ENCODE peak calls at places on chromosome 4, in ten cellular contexts. One of them, this sample, is unnamed.

GRCh38 chr4:154490589-154491340 is 834 bp downstream of the DCHS2 start:
- DNase-seq in tibial nerve: no peak
- DNase-seq in body of pancreas: no peak
- DNase-seq in heart left ventricle: no peak
- DNase-seq in breast epithelium: no peak
- DNase-seq in HCT116: no peak
- DNase-seq in stomach: no peak
- DNase-seq in A549: peak
- DNase-seq in ovary: peak
- DNase-seq in IMR-90: no peak
- DNase-seq in this sample: peak

GRCh38 chr4:5033266-5033945 is 14.1 kb upstream of the CYTL1 start:
- DNase-seq in IMR-90: no peak
- DNase-seq in breast epithelium: no peak
- DNase-seq in body of pancreas: no peak
- DNase-seq in ovary: no peak
- DNase-seq in HCT116: no peak
- DNase-seq in A549: no peak
- DNase-seq in heart left ventricle: peak
- DNase-seq in stomach: no peak
- DNase-seq in tibial nerve: no peak
- DNase-seq in this sample: no peak

GRCh38 chr4:154559931-154560801 is 2.6 kb upstream of the FGB start:
- DNase-seq in body of pancreas: no peak
- DNase-seq in ovary: no peak
- DNase-seq in tibial nerve: no peak
- DNase-seq in A549: no peak
- DNase-seq in breast epithelium: no peak
- DNase-seq in heart left ventricle: no peak
- DNase-seq in IMR-90: no peak
- DNase-seq in HCT116: no peak
- DNase-seq in stomach: no peak
- DNase-seq in this sample: no peak

GRCh38 chr4:168451744-168452394 is 28.4 kb downstream of the DDX60L start:
- DNase-seq in heart left ventricle: no peak
- DNase-seq in breast epithelium: no peak
- DNase-seq in IMR-90: peak
- DNase-seq in stomach: no peak
- DNase-seq in ovary: no peak
- DNase-seq in A549: no peak
- DNase-seq in body of pancreas: no peak
- DNase-seq in tibial nerve: no peak
- DNase-seq in HCT116: peak
- DNase-seq in this sample: no peak

GRCh38 chr4:183264614-183265013 is 55.5 kb downstream of the CLDN22 start:
- DNase-seq in body of pancreas: no peak
- DNase-seq in HCT116: no peak
- DNase-seq in ovary: no peak
- DNase-seq in IMR-90: peak
- DNase-seq in tibial nerve: no peak
- DNase-seq in A549: no peak
- DNase-seq in breast epithelium: no peak
- DNase-seq in stomach: no peak
- DNase-seq in heart left ventricle: no peak
- DNase-seq in this sample: no peak

GRCh38 chr4:124095596-124095995 is 616.9 kb downstream of the ANKRD50 start:
- DNase-seq in A549: no peak
- DNase-seq in body of pancreas: no peak
- DNase-seq in breast epithelium: no peak
- DNase-seq in HCT116: no peak
- DNase-seq in IMR-90: peak
- DNase-seq in stomach: no peak
- DNase-seq in ovary: no peak
- DNase-seq in tibial nerve: no peak
- DNase-seq in heart left ventricle: no peak
- DNase-seq in this sample: no peak

GRCh38 chr4:6556263-6556662 is 18.7 kb upstream of the MAN2B2 start:
- DNase-seq in breast epithelium: no peak
- DNase-seq in ovary: no peak
- DNase-seq in A549: no peak
- DNase-seq in stomach: no peak
- DNase-seq in heart left ventricle: no peak
- DNase-seq in tibial nerve: no peak
- DNase-seq in IMR-90: no peak
- DNase-seq in body of pancreas: no peak
- DNase-seq in HCT116: no peak
- DNase-seq in this sample: no peak

GRCh38 chr4:98909646-98910045 is 19.3 kb downstream of the EIF4E start:
- DNase-seq in tibial nerve: no peak
- DNase-seq in ovary: no peak
- DNase-seq in A549: no peak
- DNase-seq in body of pancreas: no peak
- DNase-seq in stomach: no peak
- DNase-seq in IMR-90: no peak
- DNase-seq in HCT116: no peak
- DNase-seq in breast epithelium: no peak
- DNase-seq in heart left ventricle: no peak
- DNase-seq in this sample: no peak

GRCh38 chr4:152545088-152545487 is 9.2 kb upstream of the FBXW7 start:
- DNase-seq in tibial nerve: no peak
- DNase-seq in heart left ventricle: no peak
- DNase-seq in IMR-90: no peak
- DNase-seq in A549: no peak
- DNase-seq in breast epithelium: no peak
- DNase-seq in HCT116: no peak
- DNase-seq in ovary: no peak
- DNase-seq in stomach: no peak
- DNase-seq in body of pancreas: no peak
- DNase-seq in this sample: no peak

GRCh38 chr4:152537881-152538280 is 2.0 kb upstream of the FBXW7 start:
- DNase-seq in body of pancreas: no peak
- DNase-seq in tibial nerve: no peak
- DNase-seq in breast epithelium: no peak
- DNase-seq in IMR-90: no peak
- DNase-seq in heart left ventricle: no peak
- DNase-seq in A549: no peak
- DNase-seq in HCT116: no peak
- DNase-seq in ovary: no peak
- DNase-seq in stomach: no peak
- DNase-seq in this sample: no peak

GRCh38 chr4:152540293-152540674 is 4.4 kb upstream of the FBXW7 start:
- DNase-seq in ovary: no peak
- DNase-seq in breast epithelium: no peak
- DNase-seq in tibial nerve: no peak
- DNase-seq in IMR-90: no peak
- DNase-seq in heart left ventricle: no peak
- DNase-seq in A549: no peak
- DNase-seq in HCT116: no peak
- DNase-seq in stomach: no peak
- DNase-seq in body of pancreas: no peak
- DNase-seq in this sample: no peak

GRCh38 chr4:152539556-152540292 is 3.8 kb upstream of the FBXW7 start:
- DNase-seq in stomach: no peak
- DNase-seq in A549: no peak
- DNase-seq in HCT116: no peak
- DNase-seq in body of pancreas: no peak
- DNase-seq in heart left ventricle: no peak
- DNase-seq in IMR-90: no peak
- DNase-seq in breast epithelium: no peak
- DNase-seq in ovary: no peak
- DNase-seq in tibial nerve: no peak
- DNase-seq in this sample: no peak

DNA sequence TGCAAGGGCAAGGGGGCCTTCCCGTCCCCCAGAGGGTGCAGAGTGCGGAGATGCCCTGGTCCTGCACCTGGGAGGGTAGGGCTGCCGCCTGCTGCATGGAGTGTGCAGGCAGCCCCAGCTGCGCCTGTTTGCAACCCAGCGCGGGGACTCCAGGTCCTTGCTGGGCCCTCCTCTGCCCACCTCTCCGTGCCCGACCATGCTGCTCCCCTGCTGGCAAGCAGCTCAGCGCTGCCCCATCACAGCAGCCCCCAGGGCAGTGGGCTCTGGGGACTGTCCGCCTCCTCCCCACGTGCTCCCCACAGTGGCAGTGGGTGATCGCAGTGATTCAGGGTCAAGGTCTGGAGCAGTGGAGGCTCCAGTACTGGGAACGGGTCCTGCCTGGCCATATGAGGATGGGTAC is 5.0 kb upstream of the FBXW7 start:
- DNase-seq in IMR-90: no peak
- DNase-seq in tibial nerve: no peak
- DNase-seq in breast epithelium: no peak
- DNase-seq in ovary: no peak
- DNase-seq in stomach: no peak
- DNase-seq in body of pancreas: no peak
- DNase-seq in HCT116: no peak
- DNase-seq in A549: no peak
- DNase-seq in heart left ventricle: no peak
- DNase-seq in this sample: no peak
- TF ChIP-seq POLR2A in IMR-90: no peak
- TF ChIP-seq POLR2A in tibial nerve: no peak
- TF ChIP-seq POLR2A in breast epithelium: no peak
- TF ChIP-seq POLR2A in ovary: no peak
- TF ChIP-seq POLR2A in stomach: no peak
- TF ChIP-seq POLR2A in body of pancreas: no peak
- TF ChIP-seq POLR2A in HCT116: no peak
- TF ChIP-seq POLR2A in A549: no peak
- TF ChIP-seq POLR2A in heart left ventricle: no peak
- TF ChIP-seq POLR2A in this sample: no peak

GRCh38 chr4:17234678-17235077 is 277.2 kb downstream of the QDPR start:
- DNase-seq in stomach: no peak
- DNase-seq in tibial nerve: no peak
- DNase-seq in breast epithelium: no peak
- DNase-seq in HCT116: no peak
- DNase-seq in A549: no peak
- DNase-seq in IMR-90: no peak
- DNase-seq in ovary: no peak
- DNase-seq in heart left ventricle: no peak
- DNase-seq in body of pancreas: no peak
- DNase-seq in this sample: no peak

GRCh38 chr4:17241835-17242234 is 270.1 kb downstream of the QDPR start:
- DNase-seq in ovary: no peak
- DNase-seq in breast epithelium: no peak
- DNase-seq in IMR-90: no peak
- DNase-seq in HCT116: no peak
- DNase-seq in body of pancreas: no peak
- DNase-seq in stomach: no peak
- DNase-seq in heart left ventricle: no peak
- DNase-seq in tibial nerve: no peak
- DNase-seq in A549: no peak
- DNase-seq in this sample: no peak

GRCh38 chr4:17236686-17237085 is 275.2 kb downstream of the QDPR start:
- DNase-seq in stomach: no peak
- DNase-seq in IMR-90: peak
- DNase-seq in heart left ventricle: no peak
- DNase-seq in ovary: no peak
- DNase-seq in breast epithelium: no peak
- DNase-seq in tibial nerve: no peak
- DNase-seq in body of pancreas: no peak
- DNase-seq in HCT116: no peak
- DNase-seq in A549: no peak
- DNase-seq in this sample: no peak

GRCh38 chr4:17232575-17233253 is 279.2 kb downstream of the QDPR start:
- DNase-seq in breast epithelium: no peak
- DNase-seq in body of pancreas: peak
- DNase-seq in A549: no peak
- DNase-seq in tibial nerve: peak
- DNase-seq in ovary: no peak
- DNase-seq in stomach: peak
- DNase-seq in IMR-90: peak
- DNase-seq in heart left ventricle: peak
- DNase-seq in HCT116: peak
- DNase-seq in this sample: no peak

GRCh38 chr4:17238633-17239032 is 273.3 kb downstream of the QDPR start:
- DNase-seq in A549: no peak
- DNase-seq in ovary: no peak
- DNase-seq in body of pancreas: no peak
- DNase-seq in stomach: no peak
- DNase-seq in heart left ventricle: no peak
- DNase-seq in tibial nerve: no peak
- DNase-seq in breast epithelium: no peak
- DNase-seq in HCT116: no peak
- DNase-seq in IMR-90: no peak
- DNase-seq in this sample: no peak
- H3K27ac ChIP-seq in A549: no peak
- H3K27ac ChIP-seq in ovary: no peak
- H3K27ac ChIP-seq in body of pancreas: no peak
- H3K27ac ChIP-seq in stomach: no peak
- H3K27ac ChIP-seq in heart left ventricle: no peak
- H3K27ac ChIP-seq in tibial nerve: no peak
- H3K27ac ChIP-seq in breast epithelium: no peak
- H3K27ac ChIP-seq in HCT116: no peak
- H3K27ac ChIP-seq in IMR-90: no peak
- H3K27ac ChIP-seq in this sample: no peak

GRCh38 chr4:38132140-38132673 is 172.0 kb downstream of the PTTG2 start:
- DNase-seq in IMR-90: peak
- DNase-seq in stomach: no peak
- DNase-seq in tibial nerve: peak
- DNase-seq in ovary: peak
- DNase-seq in heart left ventricle: peak
- DNase-seq in breast epithelium: peak
- DNase-seq in A549: no peak
- DNase-seq in body of pancreas: peak
- DNase-seq in HCT116: no peak
- DNase-seq in this sample: no peak
- TF ChIP-seq POLR2A in IMR-90: peak
- TF ChIP-seq POLR2A in stomach: no peak
- TF ChIP-seq POLR2A in tibial nerve: peak
- TF ChIP-seq POLR2A in ovary: no peak
- TF ChIP-seq POLR2A in heart left ventricle: no peak
- TF ChIP-seq POLR2A in breast epithelium: no peak
- TF ChIP-seq POLR2A in A549: no peak
- TF ChIP-seq POLR2A in body of pancreas: no peak
- TF ChIP-seq POLR2A in HCT116: no peak
- TF ChIP-seq POLR2A in this sample: no peak

GRCh38 chr4:7782783-7783182 is 156.9 kb downstream of the AFAP1 start:
- DNase-seq in tibial nerve: no peak
- DNase-seq in ovary: no peak
- DNase-seq in heart left ventricle: no peak
- DNase-seq in breast epithelium: no peak
- DNase-seq in IMR-90: no peak
- DNase-seq in stomach: no peak
- DNase-seq in HCT116: no peak
- DNase-seq in body of pancreas: no peak
- DNase-seq in A549: no peak
- DNase-seq in this sample: no peak

GRCh38 chr4:7785017-7785416 is 154.6 kb downstream of the AFAP1 start:
- DNase-seq in stomach: no peak
- DNase-seq in tibial nerve: no peak
- DNase-seq in heart left ventricle: no peak
- DNase-seq in HCT116: no peak
- DNase-seq in A549: no peak
- DNase-seq in body of pancreas: no peak
- DNase-seq in ovary: no peak
- DNase-seq in breast epithelium: no peak
- DNase-seq in IMR-90: peak
- DNase-seq in this sample: no peak

GRCh38 chr4:7781993-7782392 is 157.7 kb downstream of the AFAP1 start:
- DNase-seq in A549: no peak
- DNase-seq in breast epithelium: no peak
- DNase-seq in IMR-90: no peak
- DNase-seq in heart left ventricle: no peak
- DNase-seq in HCT116: no peak
- DNase-seq in body of pancreas: no peak
- DNase-seq in ovary: no peak
- DNase-seq in stomach: no peak
- DNase-seq in tibial nerve: no peak
- DNase-seq in this sample: no peak

GRCh38 chr4:7784131-7784870 is 155.4 kb downstream of the AFAP1 start:
- DNase-seq in tibial nerve: no peak
- DNase-seq in heart left ventricle: no peak
- DNase-seq in IMR-90: no peak
- DNase-seq in stomach: no peak
- DNase-seq in body of pancreas: no peak
- DNase-seq in A549: no peak
- DNase-seq in breast epithelium: no peak
- DNase-seq in ovary: no peak
- DNase-seq in HCT116: no peak
- DNase-seq in this sample: no peak

DNA sequence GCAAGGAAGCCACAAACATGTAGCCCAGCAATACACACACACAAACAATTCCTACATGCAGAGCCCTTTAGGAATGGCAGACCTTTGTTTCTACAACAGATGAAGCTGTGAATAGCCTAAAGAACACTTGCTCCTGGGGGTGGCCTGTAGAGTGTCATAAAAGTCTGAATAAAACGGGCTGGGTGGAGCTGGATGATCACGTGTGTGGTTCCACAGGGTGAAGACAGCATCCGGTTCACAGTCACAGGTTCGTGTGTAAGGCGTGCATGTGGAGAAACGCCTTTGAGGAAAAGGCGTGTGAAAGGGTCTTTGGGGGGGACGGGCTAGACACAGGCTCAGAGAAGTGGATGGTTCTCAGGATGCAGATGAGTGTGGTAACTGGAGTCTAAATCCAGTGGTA is 156.1 kb downstream of the AFAP1 start:
- DNase-seq in HCT116: no peak
- DNase-seq in body of pancreas: no peak
- DNase-seq in IMR-90: no peak
- DNase-seq in A549: no peak
- DNase-seq in ovary: no peak
- DNase-seq in stomach: no peak
- DNase-seq in breast epithelium: no peak
- DNase-seq in tibial nerve: no peak
- DNase-seq in heart left ventricle: no peak
- DNase-seq in this sample: no peak
- H3K27ac ChIP-seq in HCT116: no peak
- H3K27ac ChIP-seq in body of pancreas: no peak
- H3K27ac ChIP-seq in IMR-90: no peak
- H3K27ac ChIP-seq in A549: no peak
- H3K27ac ChIP-seq in ovary: no peak
- H3K27ac ChIP-seq in stomach: no peak
- H3K27ac ChIP-seq in breast epithelium: no peak
- H3K27ac ChIP-seq in tibial nerve: no peak
- H3K27ac ChIP-seq in heart left ventricle: no peak
- H3K27ac ChIP-seq in this sample: no peak

This sample was measured in esophagus muscularis mucosa.